ENCODE peak calls at places on chromosomes 6 and 20, in four cellular contexts. Q, K, U and S are unnamed samples.

GRCh38 chr6:28657756-28658465 is 132.2 kb downstream of the GPX5 start:
- DNase-seq in K (peak; percentile 62), U (no peak), Q (peak; percentile 51), S (peak; percentile 80)

GRCh38 chr6:152673233-152673632 is 24.5 kb upstream of the MYCT1 start:
- DNase-seq in K (no peak), U (no peak), Q (no peak), S (no peak)

GRCh38 chr20:25699914-25700313 is 3.3 kb upstream of the ZNF337 start:
- DNase-seq in Q (no peak), U (no peak), K (no peak), S (no peak)

GRCh38 chr20:25313608-25314007 is 65.7 kb downstream of the PYGB start:
- DNase-seq in K (no peak), Q (no peak), U (no peak), S (no peak)

GRCh38 chr20:14657231-14657630 is 319.8 kb upstream of the FLRT3 start:
- DNase-seq in U (no peak), Q (no peak), K (no peak), S (peak; percentile 13)

GRCh38 chr6:104483225-104483834 is 376.4 kb downstream of the HACE1 start:
- DNase-seq in U (no peak), Q (no peak), K (no peak), S (peak; percentile 27)

GRCh38 chr6:17583811-17584210 is 16.3 kb upstream of the FAM8A1 start:
- DNase-seq in U (no peak), K (peak; percentile 37), Q (no peak), S (no peak)

GRCh38 chr20:7346562-7346961 is 579.1 kb downstream of the BMP2 start:
- DNase-seq in U (no peak), Q (no peak), K (no peak), S (no peak)

GRCh38 chr6:41756354-41756753 is 9.2 kb upstream of the PGC start:
- DNase-seq in U (no peak), Q (no peak), K (no peak), S (no peak)

GRCh38 chr6:121849477-121849876 is 414.0 kb downstream of the GJA1 start:
- DNase-seq in U (no peak), K (peak; percentile 74), Q (peak; percentile 76), S (peak; percentile 81)

GRCh38 chr20:52497731-52498130 is 306.2 kb upstream of the ZFP64 start:
- DNase-seq in Q (no peak), K (no peak), U (no peak), S (no peak)

GRCh38 chr20:31833130-31833930 is 12.1 kb downstream of the FOXS1 start:
- DNase-seq in U (peak; percentile 41), K (peak; percentile 53), Q (peak; percentile 57), S (peak; percentile 79)

GRCh38 chr6:41367700-41368099 is 32.3 kb downstream of the NCR2 start:
- DNase-seq in Q (peak; percentile 57), K (peak; percentile 35), U (no peak), S (peak; percentile 87)